ENCODE peak calls at places on chromosomes 11 and 22, in five cellular contexts. One of them, this sample, is unnamed.

GRCh38 chr11:98711011-98711410 is 309.7 kb upstream of the CNTN5 start:
- DNase-seq in upper lobe of right lung: no peak
- DNase-seq in CD8-positive, alpha-beta T cell: no peak
- DNase-seq in heart right ventricle: no peak
- DNase-seq in left ventricle myocardium inferior: no peak
- DNase-seq in this sample: no peak

GRCh38 chr11:92225563-92226308 is 1.1 kb downstream of the FAT3 start:
- DNase-seq in upper lobe of right lung: peak
- DNase-seq in CD8-positive, alpha-beta T cell: no peak
- DNase-seq in heart right ventricle: peak
- DNase-seq in left ventricle myocardium inferior: no peak
- DNase-seq in this sample: peak

GRCh38 chr22:36453855-36454378 is 27.5 kb downstream of the TXN2 start:
- DNase-seq in upper lobe of right lung: no peak
- DNase-seq in CD8-positive, alpha-beta T cell: no peak
- DNase-seq in heart right ventricle: no peak
- DNase-seq in left ventricle myocardium inferior: no peak
- DNase-seq in this sample: no peak

GRCh38 chr11:68038718-68039525 is at the start of gene TCIRG1:
- DNase-seq in upper lobe of right lung: peak
- DNase-seq in CD8-positive, alpha-beta T cell: peak
- DNase-seq in heart right ventricle: peak
- DNase-seq in left ventricle myocardium inferior: peak
- DNase-seq in this sample: peak

GRCh38 chr11:119103793-119104192 is 2.1 kb upstream of the DPAGT1 start:
- DNase-seq in upper lobe of right lung: no peak
- DNase-seq in CD8-positive, alpha-beta T cell: no peak
- DNase-seq in heart right ventricle: no peak
- DNase-seq in left ventricle myocardium inferior: no peak
- DNase-seq in this sample: no peak

GRCh38 chr11:114158886-114159285 is 99.4 kb downstream of the ZBTB16 start:
- DNase-seq in upper lobe of right lung: no peak
- DNase-seq in CD8-positive, alpha-beta T cell: no peak
- DNase-seq in heart right ventricle: no peak
- DNase-seq in left ventricle myocardium inferior: no peak
- DNase-seq in this sample: no peak

GRCh38 chr11:66477256-66478201 is 2.7 kb upstream of the DPP3 start:
- DNase-seq in upper lobe of right lung: peak
- DNase-seq in CD8-positive, alpha-beta T cell: no peak
- DNase-seq in heart right ventricle: no peak
- DNase-seq in left ventricle myocardium inferior: no peak
- DNase-seq in this sample: no peak

GRCh38 chr22:18156878-18157713 is 7.1 kb downstream of the USP18 start:
- DNase-seq in upper lobe of right lung: peak
- DNase-seq in CD8-positive, alpha-beta T cell: no peak
- DNase-seq in heart right ventricle: peak
- DNase-seq in left ventricle myocardium inferior: peak
- DNase-seq in this sample: peak

DNA sequence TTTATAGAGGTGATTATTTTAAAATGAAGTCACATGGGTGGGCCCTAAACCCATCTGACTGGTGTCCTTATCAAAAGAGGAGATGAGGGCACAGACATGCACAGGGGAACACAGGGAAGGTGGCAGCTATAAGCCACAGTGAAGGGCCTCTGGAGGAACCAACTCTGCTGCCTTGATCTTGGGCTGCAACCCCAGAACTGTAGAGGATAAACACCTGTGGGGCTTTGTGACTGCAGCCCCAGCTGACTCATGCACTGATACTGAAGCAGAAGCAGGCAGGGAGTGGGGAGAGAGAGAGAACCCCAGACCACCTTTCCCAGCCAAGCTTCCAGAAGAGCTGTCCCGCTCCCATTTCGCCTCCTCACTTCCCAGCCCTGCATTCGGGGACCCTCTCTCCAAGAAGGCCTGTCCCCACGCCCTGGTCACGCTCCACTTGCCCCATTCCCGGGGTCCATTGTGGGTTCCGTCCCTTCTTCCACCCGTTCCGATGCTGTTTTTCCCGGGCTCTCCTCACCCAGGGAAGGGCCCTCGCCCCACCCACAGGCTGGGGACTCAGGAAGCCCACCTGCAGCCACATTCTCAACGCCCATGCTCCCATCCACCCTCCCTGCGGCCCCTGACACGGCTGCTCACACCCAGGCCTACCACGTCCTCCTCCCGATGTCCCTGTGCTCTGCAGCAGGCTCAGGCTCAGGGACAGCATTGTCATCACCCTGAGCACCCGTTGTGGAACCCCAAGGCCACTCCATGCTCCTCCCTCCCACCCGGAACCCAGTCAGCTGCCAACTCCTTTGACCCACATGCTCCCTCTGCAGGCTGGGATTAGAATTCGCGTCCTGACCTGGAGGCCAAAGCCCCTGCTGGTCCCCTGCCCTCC is 90.8 kb upstream of the SHANK2 start:
- DNase-seq in upper lobe of right lung: peak
- DNase-seq in CD8-positive, alpha-beta T cell: no peak
- DNase-seq in heart right ventricle: no peak
- DNase-seq in left ventricle myocardium inferior: no peak
- DNase-seq in this sample: peak
- TF ChIP-seq CTCF in upper lobe of right lung: peak
- TF ChIP-seq CTCF in CD8-positive, alpha-beta T cell: no peak
- TF ChIP-seq CTCF in heart right ventricle: peak
- TF ChIP-seq CTCF in left ventricle myocardium inferior: peak
- TF ChIP-seq CTCF in this sample: peak

DNA sequence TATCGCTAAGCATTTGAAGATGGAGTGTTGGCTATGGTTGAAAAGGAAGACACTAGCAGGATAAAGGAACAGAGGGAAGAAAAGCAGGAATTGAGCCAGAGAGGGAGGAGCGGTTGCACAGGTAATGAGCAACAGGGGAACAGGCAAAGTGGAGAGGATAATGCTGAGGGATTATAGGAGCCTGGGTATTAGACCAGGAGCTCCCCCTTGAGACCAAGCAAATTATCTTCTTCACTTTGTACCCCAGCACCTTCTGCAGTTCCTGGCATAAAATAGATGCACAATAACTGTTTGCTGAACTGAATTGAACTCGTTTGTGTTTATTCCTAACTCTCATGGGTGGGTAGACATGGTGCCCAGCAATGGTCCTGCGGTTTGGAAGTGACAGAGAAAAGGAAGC is 54.6 kb upstream of the OR5P2 start:
- DNase-seq in upper lobe of right lung: no peak
- DNase-seq in CD8-positive, alpha-beta T cell: no peak
- DNase-seq in heart right ventricle: no peak
- DNase-seq in left ventricle myocardium inferior: no peak
- DNase-seq in this sample: no peak
- TF ChIP-seq CTCF in upper lobe of right lung: no peak
- TF ChIP-seq CTCF in CD8-positive, alpha-beta T cell: no peak
- TF ChIP-seq CTCF in heart right ventricle: no peak
- TF ChIP-seq CTCF in left ventricle myocardium inferior: no peak
- TF ChIP-seq CTCF in this sample: no peak

GRCh38 chr11:120305286-120305685 is 19.8 kb upstream of the TLCD5 start:
- DNase-seq in upper lobe of right lung: no peak
- DNase-seq in CD8-positive, alpha-beta T cell: no peak
- DNase-seq in heart right ventricle: no peak
- DNase-seq in left ventricle myocardium inferior: no peak
- DNase-seq in this sample: no peak

GRCh38 chr11:120304526-120304925 is 20.6 kb upstream of the TLCD5 start:
- DNase-seq in upper lobe of right lung: no peak
- DNase-seq in CD8-positive, alpha-beta T cell: no peak
- DNase-seq in heart right ventricle: no peak
- DNase-seq in left ventricle myocardium inferior: no peak
- DNase-seq in this sample: peak

GRCh38 chr11:120302001-120302805 is 22.9 kb upstream of the TLCD5 start:
- DNase-seq in upper lobe of right lung: peak
- DNase-seq in CD8-positive, alpha-beta T cell: no peak
- DNase-seq in heart right ventricle: no peak
- DNase-seq in left ventricle myocardium inferior: no peak
- DNase-seq in this sample: no peak

GRCh38 chr11:120306519-120307242 is 18.4 kb upstream of the TLCD5 start:
- DNase-seq in upper lobe of right lung: no peak
- DNase-seq in CD8-positive, alpha-beta T cell: no peak
- DNase-seq in heart right ventricle: peak
- DNase-seq in left ventricle myocardium inferior: no peak
- DNase-seq in this sample: no peak

DNA sequence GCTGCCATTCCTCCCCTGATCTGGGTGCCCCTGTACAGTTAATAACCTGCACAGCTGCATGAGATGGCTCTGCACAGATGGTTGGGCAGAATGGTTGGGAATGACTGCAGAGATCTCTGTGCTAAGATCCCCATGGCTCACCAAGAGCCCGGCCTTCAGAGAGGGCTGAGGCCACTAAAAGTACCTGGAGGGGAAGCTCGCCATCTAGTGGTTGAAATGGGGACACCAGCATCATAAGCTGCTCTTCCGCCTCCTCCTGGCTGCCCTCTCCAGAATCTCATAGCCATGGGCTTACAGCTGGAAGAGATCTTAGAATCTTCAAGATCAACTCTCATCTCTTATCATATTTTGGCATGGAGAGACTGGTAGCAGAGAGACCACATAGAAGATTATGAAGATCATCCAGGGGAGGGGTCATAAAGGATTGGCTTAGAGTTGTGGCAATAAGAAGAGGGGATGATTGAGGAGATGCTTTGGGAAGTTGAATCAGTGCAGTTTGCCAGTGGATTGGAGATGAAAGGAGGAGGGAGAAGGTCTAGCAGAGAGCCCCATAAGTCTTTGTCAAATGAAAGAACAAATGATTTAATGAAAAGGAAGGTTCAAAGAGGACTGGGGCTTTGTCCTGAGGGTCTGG is 22.0 kb upstream of the TLCD5 start:
- DNase-seq in upper lobe of right lung: no peak
- DNase-seq in CD8-positive, alpha-beta T cell: peak
- DNase-seq in heart right ventricle: peak
- DNase-seq in left ventricle myocardium inferior: peak
- DNase-seq in this sample: peak
- TF ChIP-seq CTCF in upper lobe of right lung: peak
- TF ChIP-seq CTCF in CD8-positive, alpha-beta T cell: peak
- TF ChIP-seq CTCF in heart right ventricle: peak
- TF ChIP-seq CTCF in left ventricle myocardium inferior: peak
- TF ChIP-seq CTCF in this sample: peak

GRCh38 chr11:60128376-60128775 is 39.9 kb downstream of the MS4A2 start:
- DNase-seq in upper lobe of right lung: no peak
- DNase-seq in CD8-positive, alpha-beta T cell: no peak
- DNase-seq in heart right ventricle: no peak
- DNase-seq in left ventricle myocardium inferior: no peak
- DNase-seq in this sample: no peak

GRCh38 chr11:60131943-60132342 is 43.5 kb downstream of the MS4A2 start:
- DNase-seq in upper lobe of right lung: no peak
- DNase-seq in CD8-positive, alpha-beta T cell: no peak
- DNase-seq in heart right ventricle: no peak
- DNase-seq in left ventricle myocardium inferior: no peak
- DNase-seq in this sample: no peak

GRCh38 chr11:60127311-60127811 is 38.9 kb downstream of the MS4A2 start:
- DNase-seq in upper lobe of right lung: no peak
- DNase-seq in CD8-positive, alpha-beta T cell: no peak
- DNase-seq in heart right ventricle: no peak
- DNase-seq in left ventricle myocardium inferior: no peak
- DNase-seq in this sample: no peak

GRCh38 chr11:60129853-60130252 is 41.4 kb downstream of the MS4A2 start:
- DNase-seq in upper lobe of right lung: no peak
- DNase-seq in CD8-positive, alpha-beta T cell: no peak
- DNase-seq in heart right ventricle: no peak
- DNase-seq in left ventricle myocardium inferior: no peak
- DNase-seq in this sample: no peak

GRCh38 chr11:60130496-60130895 is 42.0 kb downstream of the MS4A2 start:
- DNase-seq in upper lobe of right lung: no peak
- DNase-seq in CD8-positive, alpha-beta T cell: no peak
- DNase-seq in heart right ventricle: no peak
- DNase-seq in left ventricle myocardium inferior: no peak
- DNase-seq in this sample: peak
- TF ChIP-seq CTCF in upper lobe of right lung: peak
- TF ChIP-seq CTCF in CD8-positive, alpha-beta T cell: no peak
- TF ChIP-seq CTCF in heart right ventricle: peak
- TF ChIP-seq CTCF in left ventricle myocardium inferior: peak
- TF ChIP-seq CTCF in this sample: peak

GRCh38 chr22:40607506-40607905 is 29.0 kb downstream of the MRTFA start:
- DNase-seq in upper lobe of right lung: no peak
- DNase-seq in CD8-positive, alpha-beta T cell: no peak
- DNase-seq in heart right ventricle: no peak
- DNase-seq in left ventricle myocardium inferior: no peak
- DNase-seq in this sample: no peak

GRCh38 chr22:40611606-40612005 is 24.9 kb downstream of the MRTFA start:
- DNase-seq in upper lobe of right lung: no peak
- DNase-seq in CD8-positive, alpha-beta T cell: no peak
- DNase-seq in heart right ventricle: no peak
- DNase-seq in left ventricle myocardium inferior: no peak
- DNase-seq in this sample: no peak

GRCh38 chr22:40606306-40606705 is 30.2 kb downstream of the MRTFA start:
- DNase-seq in upper lobe of right lung: no peak
- DNase-seq in CD8-positive, alpha-beta T cell: no peak
- DNase-seq in heart right ventricle: no peak
- DNase-seq in left ventricle myocardium inferior: no peak
- DNase-seq in this sample: no peak

GRCh38 chr22:40610329-40610850 is 26.1 kb downstream of the MRTFA start:
- DNase-seq in upper lobe of right lung: no peak
- DNase-seq in CD8-positive, alpha-beta T cell: no peak
- DNase-seq in heart right ventricle: no peak
- DNase-seq in left ventricle myocardium inferior: no peak
- DNase-seq in this sample: no peak

DNA sequence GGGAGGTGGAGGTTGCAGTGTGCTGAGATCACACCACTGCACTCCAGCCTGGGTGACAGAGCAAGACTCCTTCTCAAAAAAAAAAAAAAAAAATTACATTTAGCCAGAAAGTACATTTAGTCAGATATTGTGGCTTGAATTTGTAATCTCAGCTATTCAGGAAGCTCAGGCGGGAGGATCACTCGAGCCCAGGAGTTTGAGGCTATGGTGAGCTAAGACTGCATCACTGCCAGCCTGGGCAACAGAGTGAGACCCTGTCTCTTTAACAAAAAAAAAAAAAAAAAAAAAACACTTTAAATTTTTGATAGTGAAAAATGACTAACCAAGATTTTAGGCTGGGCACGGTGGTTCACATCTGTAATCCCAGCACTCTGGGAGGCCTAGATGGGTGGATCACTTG is 27.3 kb downstream of the MRTFA start:
- DNase-seq in upper lobe of right lung: no peak
- DNase-seq in CD8-positive, alpha-beta T cell: no peak
- DNase-seq in heart right ventricle: no peak
- DNase-seq in left ventricle myocardium inferior: no peak
- DNase-seq in this sample: no peak
- TF ChIP-seq CTCF in upper lobe of right lung: no peak
- TF ChIP-seq CTCF in CD8-positive, alpha-beta T cell: no peak
- TF ChIP-seq CTCF in heart right ventricle: no peak
- TF ChIP-seq CTCF in left ventricle myocardium inferior: no peak
- TF ChIP-seq CTCF in this sample: no peak

GRCh38 chr11:488062-488461 is 19.0 kb downstream of the RNH1 start:
- DNase-seq in upper lobe of right lung: no peak
- DNase-seq in CD8-positive, alpha-beta T cell: no peak
- DNase-seq in heart right ventricle: no peak
- DNase-seq in left ventricle myocardium inferior: no peak
- DNase-seq in this sample: no peak

GRCh38 chr11:490186-490929 is 16.7 kb downstream of the RNH1 start:
- DNase-seq in upper lobe of right lung: peak
- DNase-seq in CD8-positive, alpha-beta T cell: no peak
- DNase-seq in heart right ventricle: no peak
- DNase-seq in left ventricle myocardium inferior: no peak
- DNase-seq in this sample: no peak

GRCh38 chr11:489610-490185 is 17.3 kb downstream of the RNH1 start:
- DNase-seq in upper lobe of right lung: no peak
- DNase-seq in CD8-positive, alpha-beta T cell: no peak
- DNase-seq in heart right ventricle: no peak
- DNase-seq in left ventricle myocardium inferior: no peak
- DNase-seq in this sample: no peak

GRCh38 chr11:488579-488978 is 18.5 kb downstream of the RNH1 start:
- DNase-seq in upper lobe of right lung: no peak
- DNase-seq in CD8-positive, alpha-beta T cell: no peak
- DNase-seq in heart right ventricle: no peak
- DNase-seq in left ventricle myocardium inferior: no peak
- DNase-seq in this sample: no peak

GRCh38 chr11:488992-489391 is 18.1 kb downstream of the RNH1 start:
- DNase-seq in upper lobe of right lung: peak
- DNase-seq in CD8-positive, alpha-beta T cell: no peak
- DNase-seq in heart right ventricle: no peak
- DNase-seq in left ventricle myocardium inferior: no peak
- DNase-seq in this sample: no peak
- TF ChIP-seq CTCF in upper lobe of right lung: no peak
- TF ChIP-seq CTCF in CD8-positive, alpha-beta T cell: no peak
- TF ChIP-seq CTCF in heart right ventricle: no peak
- TF ChIP-seq CTCF in left ventricle myocardium inferior: no peak
- TF ChIP-seq CTCF in this sample: no peak